ENCODE peak calls at places on chromosomes 13 and 19, in ten cellular contexts. One of them, this sample, is unnamed.

GRCh38 chr13:40503966-40504591 is 162.4 kb downstream of the FOXO1 start:
- DNase-seq in dorsolateral prefrontal cortex: no peak
- DNase-seq in ovary: no peak
- DNase-seq in cardiac fibroblast: peak; percentile 96
- DNase-seq in lower lobe of right lung: no peak
- DNase-seq in heart right ventricle: no peak
- DNase-seq in heart left ventricle: no peak
- DNase-seq in uterus: no peak
- DNase-seq in AG10803: peak; percentile 62
- DNase-seq in IMR-90: peak; percentile 25
- DNase-seq in this sample: peak; percentile 96

GRCh38 chr19:49570997-49571676 is 9.2 kb downstream of the NOSIP start:
- DNase-seq in ovary: no peak
- DNase-seq in heart left ventricle: no peak
- DNase-seq in heart right ventricle: no peak
- DNase-seq in dorsolateral prefrontal cortex: no peak
- DNase-seq in lower lobe of right lung: no peak
- DNase-seq in AG10803: no peak
- DNase-seq in uterus: no peak
- DNase-seq in cardiac fibroblast: no peak
- DNase-seq in IMR-90: no peak
- DNase-seq in this sample: no peak

GRCh38 chr13:31846182-31846938 is 107.0 kb downstream of the RXFP2 start:
- DNase-seq in AG10803: peak; percentile 83
- DNase-seq in ovary: peak; percentile 92
- DNase-seq in uterus: peak; percentile 88
- DNase-seq in lower lobe of right lung: peak; percentile 93
- DNase-seq in heart left ventricle: peak; percentile 96
- DNase-seq in cardiac fibroblast: peak; percentile 74
- DNase-seq in IMR-90: peak; percentile 71
- DNase-seq in dorsolateral prefrontal cortex: peak; percentile 55
- DNase-seq in heart right ventricle: peak; percentile 92
- DNase-seq in this sample: peak; percentile 71

GRCh38 chr19:16575282-16575681 is 3.1 kb upstream of the SLC35E1 start:
- DNase-seq in cardiac fibroblast: no peak
- DNase-seq in lower lobe of right lung: no peak
- DNase-seq in IMR-90: no peak
- DNase-seq in AG10803: no peak
- DNase-seq in heart left ventricle: no peak
- DNase-seq in uterus: no peak
- DNase-seq in dorsolateral prefrontal cortex: no peak
- DNase-seq in heart right ventricle: no peak
- DNase-seq in ovary: no peak
- DNase-seq in this sample: no peak

GRCh38 chr13:97125810-97126738 is 96.1 kb upstream of the MBNL2 start:
- DNase-seq in heart left ventricle: peak; percentile 42
- DNase-seq in dorsolateral prefrontal cortex: no peak
- DNase-seq in lower lobe of right lung: no peak
- DNase-seq in IMR-90: peak; percentile 39
- DNase-seq in AG10803: peak; percentile 71
- DNase-seq in cardiac fibroblast: peak; percentile 56
- DNase-seq in uterus: peak; percentile 52
- DNase-seq in ovary: no peak
- DNase-seq in heart right ventricle: no peak
- DNase-seq in this sample: peak; percentile 55

GRCh38 chr13:111171629-111172028 is 56.5 kb downstream of the ARHGEF7 start:
- DNase-seq in uterus: no peak
- DNase-seq in heart left ventricle: no peak
- DNase-seq in lower lobe of right lung: no peak
- DNase-seq in cardiac fibroblast: peak; percentile 11
- DNase-seq in dorsolateral prefrontal cortex: no peak
- DNase-seq in IMR-90: peak; percentile 22
- DNase-seq in AG10803: no peak
- DNase-seq in heart right ventricle: no peak
- DNase-seq in ovary: no peak
- DNase-seq in this sample: no peak

GRCh38 chr13:29583073-29583785 is 12.3 kb downstream of the SLC7A1 start:
- DNase-seq in heart left ventricle: no peak
- DNase-seq in ovary: no peak
- DNase-seq in IMR-90: peak; percentile 76
- DNase-seq in cardiac fibroblast: peak; percentile 60
- DNase-seq in heart right ventricle: no peak
- DNase-seq in uterus: no peak
- DNase-seq in lower lobe of right lung: no peak
- DNase-seq in dorsolateral prefrontal cortex: no peak
- DNase-seq in AG10803: peak; percentile 68
- DNase-seq in this sample: peak; percentile 37

GRCh38 chr19:12730054-12730453 is 4.4 kb downstream of the TRIR start:
- DNase-seq in ovary: no peak
- DNase-seq in heart right ventricle: no peak
- DNase-seq in cardiac fibroblast: no peak
- DNase-seq in IMR-90: no peak
- DNase-seq in uterus: no peak
- DNase-seq in heart left ventricle: no peak
- DNase-seq in dorsolateral prefrontal cortex: no peak
- DNase-seq in AG10803: no peak
- DNase-seq in lower lobe of right lung: no peak
- DNase-seq in this sample: no peak

GRCh38 chr13:113904411-113904810 is 40.5 kb upstream of the GAS6 start:
- DNase-seq in IMR-90: peak; percentile 43
- DNase-seq in heart right ventricle: peak; percentile 62
- DNase-seq in heart left ventricle: peak; percentile 76
- DNase-seq in dorsolateral prefrontal cortex: peak; percentile 60
- DNase-seq in lower lobe of right lung: no peak
- DNase-seq in cardiac fibroblast: peak; percentile 66
- DNase-seq in ovary: peak; percentile 41
- DNase-seq in uterus: peak; percentile 68
- DNase-seq in AG10803: peak; percentile 57
- DNase-seq in this sample: peak; percentile 37

GRCh38 chr13:112685856-112686255 is 4.0 kb upstream of the ATP11A start:
- DNase-seq in IMR-90: no peak
- DNase-seq in AG10803: no peak
- DNase-seq in dorsolateral prefrontal cortex: no peak
- DNase-seq in cardiac fibroblast: no peak
- DNase-seq in uterus: no peak
- DNase-seq in lower lobe of right lung: no peak
- DNase-seq in heart right ventricle: no peak
- DNase-seq in heart left ventricle: no peak
- DNase-seq in ovary: no peak
- DNase-seq in this sample: no peak

GRCh38 chr19:49403404-49404187 is 15.5 kb downstream of the KASH5 start:
- DNase-seq in dorsolateral prefrontal cortex: no peak
- DNase-seq in AG10803: no peak
- DNase-seq in uterus: no peak
- DNase-seq in cardiac fibroblast: no peak
- DNase-seq in heart right ventricle: no peak
- DNase-seq in ovary: no peak
- DNase-seq in lower lobe of right lung: no peak
- DNase-seq in heart left ventricle: no peak
- DNase-seq in IMR-90: peak; percentile 33
- DNase-seq in this sample: no peak

GRCh38 chr13:35143123-35143522 is 201.1 kb downstream of the NBEA start:
- DNase-seq in lower lobe of right lung: no peak
- DNase-seq in IMR-90: no peak
- DNase-seq in uterus: no peak
- DNase-seq in cardiac fibroblast: no peak
- DNase-seq in dorsolateral prefrontal cortex: no peak
- DNase-seq in heart left ventricle: no peak
- DNase-seq in heart right ventricle: no peak
- DNase-seq in ovary: no peak
- DNase-seq in AG10803: peak; percentile 48
- DNase-seq in this sample: peak; percentile 27

GRCh38 chr13:30355405-30355741 is 48.0 kb upstream of the KATNAL1 start:
- DNase-seq in heart left ventricle: peak; percentile 37
- DNase-seq in ovary: no peak
- DNase-seq in cardiac fibroblast: no peak
- DNase-seq in dorsolateral prefrontal cortex: no peak
- DNase-seq in IMR-90: no peak
- DNase-seq in AG10803: no peak
- DNase-seq in uterus: no peak
- DNase-seq in lower lobe of right lung: peak; percentile 67
- DNase-seq in heart right ventricle: no peak
- DNase-seq in this sample: no peak

GRCh38 chr13:60329221-60329983 is 67.6 kb upstream of the TDRD3 start:
- DNase-seq in uterus: no peak
- DNase-seq in dorsolateral prefrontal cortex: no peak
- DNase-seq in IMR-90: peak; percentile 16
- DNase-seq in AG10803: peak; percentile 17
- DNase-seq in lower lobe of right lung: peak; percentile 48
- DNase-seq in heart left ventricle: no peak
- DNase-seq in cardiac fibroblast: peak; percentile 55
- DNase-seq in heart right ventricle: no peak
- DNase-seq in ovary: no peak
- DNase-seq in this sample: peak; percentile 48

GRCh38 chr19:7916137-7916907 is 1.7 kb downstream of the TGFBR3L start:
- DNase-seq in heart left ventricle: no peak
- DNase-seq in cardiac fibroblast: peak; percentile 30
- DNase-seq in lower lobe of right lung: peak; percentile 67
- DNase-seq in AG10803: no peak
- DNase-seq in dorsolateral prefrontal cortex: no peak
- DNase-seq in IMR-90: no peak
- DNase-seq in uterus: no peak
- DNase-seq in ovary: peak; percentile 46
- DNase-seq in heart right ventricle: no peak
- DNase-seq in this sample: no peak
- TF ChIP-seq CTCF in heart left ventricle: no peak
- TF ChIP-seq CTCF in cardiac fibroblast: no peak
- TF ChIP-seq CTCF in lower lobe of right lung: no peak
- TF ChIP-seq CTCF in AG10803: no peak
- TF ChIP-seq CTCF in dorsolateral prefrontal cortex: no peak
- TF ChIP-seq CTCF in IMR-90: no peak
- TF ChIP-seq CTCF in uterus: no peak
- TF ChIP-seq CTCF in ovary: no peak
- TF ChIP-seq CTCF in heart right ventricle: no peak
- TF ChIP-seq CTCF in this sample: no peak

GRCh38 chr19:510606-511100 is 3.4 kb downstream of the TPGS1 start:
- DNase-seq in heart right ventricle: peak; percentile 72
- DNase-seq in dorsolateral prefrontal cortex: peak; percentile 60
- DNase-seq in uterus: peak; percentile 68
- DNase-seq in lower lobe of right lung: peak; percentile 86
- DNase-seq in AG10803: peak; percentile 74
- DNase-seq in heart left ventricle: peak; percentile 75
- DNase-seq in cardiac fibroblast: peak; percentile 89
- DNase-seq in IMR-90: peak; percentile 81
- DNase-seq in ovary: peak; percentile 79
- DNase-seq in this sample: peak; percentile 76

GRCh38 chr19:513368-514165 is 6.3 kb downstream of the TPGS1 start:
- DNase-seq in AG10803: no peak
- DNase-seq in ovary: no peak
- DNase-seq in heart right ventricle: no peak
- DNase-seq in heart left ventricle: peak; percentile 21
- DNase-seq in lower lobe of right lung: no peak
- DNase-seq in cardiac fibroblast: no peak
- DNase-seq in uterus: no peak
- DNase-seq in IMR-90: no peak
- DNase-seq in dorsolateral prefrontal cortex: no peak
- DNase-seq in this sample: no peak

GRCh38 chr19:508204-509150 is 1.2 kb downstream of the TPGS1 start:
- DNase-seq in AG10803: no peak
- DNase-seq in ovary: no peak
- DNase-seq in IMR-90: no peak
- DNase-seq in uterus: no peak
- DNase-seq in dorsolateral prefrontal cortex: no peak
- DNase-seq in heart left ventricle: peak; percentile 32
- DNase-seq in heart right ventricle: no peak
- DNase-seq in cardiac fibroblast: no peak
- DNase-seq in lower lobe of right lung: peak; percentile 46
- DNase-seq in this sample: no peak

GRCh38 chr19:512548-513365 is 5.5 kb downstream of the TPGS1 start:
- DNase-seq in heart right ventricle: no peak
- DNase-seq in ovary: no peak
- DNase-seq in heart left ventricle: peak; percentile 32
- DNase-seq in uterus: no peak
- DNase-seq in dorsolateral prefrontal cortex: no peak
- DNase-seq in IMR-90: no peak
- DNase-seq in AG10803: no peak
- DNase-seq in cardiac fibroblast: no peak
- DNase-seq in lower lobe of right lung: peak; percentile 78
- DNase-seq in this sample: no peak

GRCh38 chr19:511101-511841 is 4.0 kb downstream of the TPGS1 start:
- DNase-seq in AG10803: no peak
- DNase-seq in uterus: no peak
- DNase-seq in cardiac fibroblast: peak; percentile 42
- DNase-seq in heart right ventricle: peak; percentile 68
- DNase-seq in IMR-90: peak; percentile 36
- DNase-seq in heart left ventricle: peak; percentile 44
- DNase-seq in dorsolateral prefrontal cortex: no peak
- DNase-seq in lower lobe of right lung: no peak
- DNase-seq in ovary: no peak
- DNase-seq in this sample: no peak
- H3K4me3 ChIP-seq in AG10803: no peak overlapping the region
- H3K4me3 ChIP-seq in uterus: no peak overlapping the region
- H3K4me3 ChIP-seq in cardiac fibroblast: no peak overlapping the region
- H3K4me3 ChIP-seq in heart right ventricle: peak overlapping the region; percentile 13
- H3K4me3 ChIP-seq in IMR-90: no peak overlapping the region
- H3K4me3 ChIP-seq in heart left ventricle: no peak overlapping the region
- H3K4me3 ChIP-seq in dorsolateral prefrontal cortex: peak overlapping the region; percentile 31
- H3K4me3 ChIP-seq in lower lobe of right lung: peak overlapping the region; percentile 35
- H3K4me3 ChIP-seq in ovary: no peak overlapping the region
- H3K4me3 ChIP-seq in this sample: no peak overlapping the region

DNA sequence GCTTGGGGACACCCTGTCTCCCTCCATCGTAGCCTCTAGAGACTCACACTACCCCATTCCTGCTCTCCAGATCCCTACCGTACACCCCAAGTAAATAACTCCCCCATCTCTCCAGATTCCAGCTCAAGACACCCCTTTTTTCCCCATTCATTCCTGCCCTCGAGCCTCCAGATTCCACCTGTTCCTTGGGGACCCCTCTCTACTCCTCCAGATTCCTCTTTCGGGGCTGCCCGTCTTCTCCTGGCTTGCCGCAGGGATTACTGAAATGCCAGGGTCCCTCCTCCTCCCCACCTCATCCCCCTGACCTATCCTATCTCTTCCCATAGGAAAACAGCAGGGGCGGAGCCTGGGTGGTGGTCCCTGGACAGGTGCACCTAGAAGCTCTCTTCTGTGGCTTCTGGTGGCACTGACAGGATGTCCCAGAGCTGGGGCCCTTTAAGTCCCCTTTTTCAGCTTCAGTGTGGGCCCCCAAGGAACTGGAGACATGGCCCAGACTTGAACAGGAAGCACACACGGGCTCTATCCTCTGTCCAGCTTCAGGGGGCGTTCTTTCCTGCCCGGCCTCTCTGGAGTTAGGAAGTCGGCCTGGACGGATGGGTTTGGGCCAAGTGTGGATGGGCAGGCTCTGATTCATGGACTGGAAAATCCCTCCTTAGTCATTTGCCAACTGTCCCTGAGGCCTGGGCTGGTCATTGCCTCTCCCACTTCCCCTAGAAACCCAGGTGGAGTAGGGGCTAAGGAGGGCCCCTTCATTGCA is 1.2 kb downstream of the ZSWIM4 start:
- DNase-seq in lower lobe of right lung: peak; percentile 64
- DNase-seq in dorsolateral prefrontal cortex: no peak
- DNase-seq in AG10803: peak; percentile 95
- DNase-seq in uterus: peak; percentile 81
- DNase-seq in ovary: peak; percentile 67
- DNase-seq in heart left ventricle: peak; percentile 79
- DNase-seq in cardiac fibroblast: peak; percentile 97
- DNase-seq in IMR-90: peak; percentile 98
- DNase-seq in heart right ventricle: peak; percentile 84
- DNase-seq in this sample: peak; percentile 97
- TF ChIP-seq CTCF in lower lobe of right lung: peak; percentile 29
- TF ChIP-seq CTCF in dorsolateral prefrontal cortex: no peak
- TF ChIP-seq CTCF in AG10803: peak; percentile 53
- TF ChIP-seq CTCF in uterus: no peak
- TF ChIP-seq CTCF in ovary: no peak
- TF ChIP-seq CTCF in heart left ventricle: no peak
- TF ChIP-seq CTCF in cardiac fibroblast: peak; percentile 35
- TF ChIP-seq CTCF in IMR-90: peak; percentile 49
- TF ChIP-seq CTCF in heart right ventricle: peak; percentile 30
- TF ChIP-seq CTCF in this sample: peak; percentile 48

GRCh38 chr13:51587372-51587771 is 3.1 kb downstream of the WDFY2 start:
- DNase-seq in AG10803: no peak
- DNase-seq in IMR-90: no peak
- DNase-seq in lower lobe of right lung: no peak
- DNase-seq in heart right ventricle: no peak
- DNase-seq in heart left ventricle: no peak
- DNase-seq in dorsolateral prefrontal cortex: no peak
- DNase-seq in uterus: no peak
- DNase-seq in ovary: no peak
- DNase-seq in cardiac fibroblast: no peak
- DNase-seq in this sample: no peak
- H3K4me3 ChIP-seq in AG10803: no peak overlapping the region
- H3K4me3 ChIP-seq in IMR-90: no peak overlapping the region
- H3K4me3 ChIP-seq in lower lobe of right lung: no peak overlapping the region
- H3K4me3 ChIP-seq in heart right ventricle: no peak overlapping the region
- H3K4me3 ChIP-seq in heart left ventricle: no peak overlapping the region
- H3K4me3 ChIP-seq in dorsolateral prefrontal cortex: no peak overlapping the region
- H3K4me3 ChIP-seq in uterus: no peak overlapping the region
- H3K4me3 ChIP-seq in ovary: no peak overlapping the region
- H3K4me3 ChIP-seq in cardiac fibroblast: no peak overlapping the region
- H3K4me3 ChIP-seq in this sample: no peak overlapping the region

This sample was measured in fibroblast of the aortic adventitia.